ENCODE peak calls at places on chromosomes 5 and 9, in ten cellular contexts. One of them, this sample, is unnamed.
A peak's percentile ranks its signal among the peaks of the same experiment; 100 is the strongest.

GRCh38 chr9:693460-694390 is 147.8 kb upstream of the DMRT1 start:
- DNase-seq in tibial artery: peak; percentile 82
- DNase-seq in tibial nerve: no peak
- DNase-seq in gastrocnemius medialis: peak; percentile 74
- DNase-seq in uterus: peak; percentile 64
- DNase-seq in heart left ventricle: peak; percentile 76
- DNase-seq in BJ: no peak
- DNase-seq in naive thymus-derived CD4-positive, alpha-beta T cell: no peak
- DNase-seq in endodermal cell: peak; percentile 48
- DNase-seq in body of pancreas: peak; percentile 42
- DNase-seq in this sample: no peak

GRCh38 chr5:154198611-154199230 is 8.2 kb downstream of the GALNT10 start:
- DNase-seq in tibial nerve: no peak
- DNase-seq in naive thymus-derived CD4-positive, alpha-beta T cell: no peak
- DNase-seq in heart left ventricle: no peak
- DNase-seq in gastrocnemius medialis: no peak
- DNase-seq in tibial artery: no peak
- DNase-seq in body of pancreas: no peak
- DNase-seq in BJ: peak; percentile 42
- DNase-seq in endodermal cell: peak; percentile 64
- DNase-seq in uterus: no peak
- DNase-seq in this sample: no peak

GRCh38 chr9:33331411-33331891 is 41.1 kb downstream of the NFX1 start:
- DNase-seq in uterus: no peak
- DNase-seq in endodermal cell: no peak
- DNase-seq in tibial nerve: no peak
- DNase-seq in gastrocnemius medialis: no peak
- DNase-seq in body of pancreas: no peak
- DNase-seq in heart left ventricle: no peak
- DNase-seq in tibial artery: no peak
- DNase-seq in naive thymus-derived CD4-positive, alpha-beta T cell: no peak
- DNase-seq in BJ: no peak
- DNase-seq in this sample: no peak

GRCh38 chr5:126877011-126877410 is 100.1 kb downstream of the LMNB1 start:
- DNase-seq in heart left ventricle: no peak
- DNase-seq in gastrocnemius medialis: no peak
- DNase-seq in BJ: no peak
- DNase-seq in endodermal cell: no peak
- DNase-seq in uterus: no peak
- DNase-seq in naive thymus-derived CD4-positive, alpha-beta T cell: no peak
- DNase-seq in tibial nerve: no peak
- DNase-seq in body of pancreas: no peak
- DNase-seq in tibial artery: no peak
- DNase-seq in this sample: no peak

GRCh38 chr5:134825212-134825611 is 20.6 kb upstream of the C5orf24 start:
- DNase-seq in tibial nerve: no peak
- DNase-seq in endodermal cell: no peak
- DNase-seq in naive thymus-derived CD4-positive, alpha-beta T cell: no peak
- DNase-seq in uterus: no peak
- DNase-seq in BJ: no peak
- DNase-seq in heart left ventricle: no peak
- DNase-seq in tibial artery: no peak
- DNase-seq in body of pancreas: no peak
- DNase-seq in gastrocnemius medialis: no peak
- DNase-seq in this sample: no peak

GRCh38 chr5:126093041-126093440 is 330.2 kb upstream of the GRAMD2B start:
- DNase-seq in naive thymus-derived CD4-positive, alpha-beta T cell: no peak
- DNase-seq in gastrocnemius medialis: no peak
- DNase-seq in endodermal cell: no peak
- DNase-seq in tibial nerve: no peak
- DNase-seq in BJ: no peak
- DNase-seq in body of pancreas: no peak
- DNase-seq in tibial artery: no peak
- DNase-seq in heart left ventricle: no peak
- DNase-seq in uterus: no peak
- DNase-seq in this sample: no peak

GRCh38 chr5:136638084-136638483 is 272.7 kb upstream of the TRPC7 start:
- DNase-seq in BJ: no peak
- DNase-seq in uterus: no peak
- DNase-seq in tibial nerve: no peak
- DNase-seq in endodermal cell: no peak
- DNase-seq in heart left ventricle: no peak
- DNase-seq in naive thymus-derived CD4-positive, alpha-beta T cell: no peak
- DNase-seq in gastrocnemius medialis: no peak
- DNase-seq in body of pancreas: no peak
- DNase-seq in tibial artery: no peak
- DNase-seq in this sample: no peak

GRCh38 chr5:57324159-57324558 is 150.3 kb downstream of the GPBP1 start:
- DNase-seq in endodermal cell: no peak
- DNase-seq in tibial artery: no peak
- DNase-seq in body of pancreas: no peak
- DNase-seq in naive thymus-derived CD4-positive, alpha-beta T cell: peak; percentile 2
- DNase-seq in BJ: no peak
- DNase-seq in gastrocnemius medialis: no peak
- DNase-seq in uterus: no peak
- DNase-seq in tibial nerve: no peak
- DNase-seq in heart left ventricle: no peak
- DNase-seq in this sample: no peak

GRCh38 chr9:79868532-79869189 is 296.9 kb downstream of the TLE4 start:
- DNase-seq in naive thymus-derived CD4-positive, alpha-beta T cell: no peak
- DNase-seq in gastrocnemius medialis: no peak
- DNase-seq in BJ: no peak
- DNase-seq in uterus: no peak
- DNase-seq in heart left ventricle: no peak
- DNase-seq in endodermal cell: no peak
- DNase-seq in body of pancreas: no peak
- DNase-seq in tibial nerve: no peak
- DNase-seq in tibial artery: no peak
- DNase-seq in this sample: no peak

GRCh38 chr9:15831384-15831783 is 278.5 kb downstream of the CCDC171 start:
- DNase-seq in endodermal cell: no peak
- DNase-seq in body of pancreas: no peak
- DNase-seq in uterus: no peak
- DNase-seq in gastrocnemius medialis: no peak
- DNase-seq in tibial artery: no peak
- DNase-seq in tibial nerve: no peak
- DNase-seq in BJ: no peak
- DNase-seq in heart left ventricle: no peak
- DNase-seq in naive thymus-derived CD4-positive, alpha-beta T cell: no peak
- DNase-seq in this sample: no peak

DNA sequence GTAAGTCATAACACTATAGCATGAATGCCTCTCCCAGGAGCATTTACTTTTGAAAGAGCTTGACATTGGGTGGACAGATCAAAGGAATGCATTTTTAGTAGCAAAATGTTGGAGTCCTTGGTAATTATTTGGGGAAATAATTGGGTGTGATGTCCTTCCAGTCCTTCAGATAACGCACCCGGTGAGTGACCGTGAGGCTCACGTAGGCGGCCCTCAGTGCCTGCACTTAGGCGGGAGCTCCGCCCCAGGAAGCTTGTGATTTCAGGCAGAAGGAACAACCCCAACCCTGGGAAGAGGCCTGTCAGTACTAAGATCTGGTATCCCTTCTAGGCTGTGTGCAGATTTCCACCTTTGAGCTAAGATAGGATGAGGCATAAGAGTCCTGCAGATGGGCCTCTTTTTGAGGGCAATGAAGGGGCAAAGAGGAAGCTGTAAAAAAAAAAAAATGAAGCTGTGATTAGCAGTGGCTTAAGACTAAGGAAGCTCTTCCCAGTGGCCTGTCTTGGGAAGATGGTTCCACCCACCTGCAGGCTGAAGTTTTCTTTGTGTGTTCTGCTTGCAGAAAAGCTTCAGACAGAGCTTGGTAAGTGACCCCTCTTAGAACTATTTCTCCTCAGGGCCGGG is 14.9 kb downstream of the BTNL9 start:
- DNase-seq in body of pancreas: no peak
- DNase-seq in tibial artery: no peak
- DNase-seq in uterus: no peak
- DNase-seq in naive thymus-derived CD4-positive, alpha-beta T cell: no peak
- DNase-seq in gastrocnemius medialis: no peak
- DNase-seq in tibial nerve: no peak
- DNase-seq in endodermal cell: peak; percentile 40
- DNase-seq in BJ: no peak
- DNase-seq in heart left ventricle: no peak
- DNase-seq in this sample: no peak
- H3K4me3 ChIP-seq in body of pancreas: no peak overlapping the region
- H3K4me3 ChIP-seq in tibial artery: no peak overlapping the region
- H3K4me3 ChIP-seq in uterus: no peak overlapping the region
- H3K4me3 ChIP-seq in naive thymus-derived CD4-positive, alpha-beta T cell: no peak overlapping the region
- H3K4me3 ChIP-seq in gastrocnemius medialis: no peak overlapping the region
- H3K4me3 ChIP-seq in tibial nerve: no peak overlapping the region
- H3K4me3 ChIP-seq in endodermal cell: no peak overlapping the region
- H3K4me3 ChIP-seq in BJ: no peak overlapping the region
- H3K4me3 ChIP-seq in heart left ventricle: peak overlapping the region; percentile 62
- H3K4me3 ChIP-seq in this sample: no peak overlapping the region

GRCh38 chr9:122145462-122145861 is 14.1 kb downstream of the NDUFA8 start:
- DNase-seq in BJ: no peak
- DNase-seq in tibial nerve: no peak
- DNase-seq in naive thymus-derived CD4-positive, alpha-beta T cell: no peak
- DNase-seq in body of pancreas: no peak
- DNase-seq in tibial artery: no peak
- DNase-seq in gastrocnemius medialis: no peak
- DNase-seq in uterus: no peak
- DNase-seq in endodermal cell: no peak
- DNase-seq in heart left ventricle: no peak
- DNase-seq in this sample: no peak

GRCh38 chr9:122151267-122151828 is 8.2 kb downstream of the NDUFA8 start:
- DNase-seq in gastrocnemius medialis: peak; percentile 22
- DNase-seq in BJ: no peak
- DNase-seq in uterus: no peak
- DNase-seq in body of pancreas: no peak
- DNase-seq in tibial nerve: no peak
- DNase-seq in tibial artery: no peak
- DNase-seq in endodermal cell: no peak
- DNase-seq in heart left ventricle: no peak
- DNase-seq in naive thymus-derived CD4-positive, alpha-beta T cell: no peak
- DNase-seq in this sample: no peak
- H3K36me3 ChIP-seq in gastrocnemius medialis: peaks cover 19% of the 10 kb centered on the region
- H3K36me3 ChIP-seq in BJ: peaks cover 5% of the 10 kb centered on the region
- H3K36me3 ChIP-seq in uterus: no peaks in the 10 kb centered on the region
- H3K36me3 ChIP-seq in body of pancreas: peaks cover 7% of the 10 kb centered on the region
- H3K36me3 ChIP-seq in tibial nerve: no peaks in the 10 kb centered on the region
- H3K36me3 ChIP-seq in tibial artery: peaks cover 24% of the 10 kb centered on the region
- H3K36me3 ChIP-seq in endodermal cell: peaks cover 58% of the 10 kb centered on the region
- H3K36me3 ChIP-seq in heart left ventricle: no peaks in the 10 kb centered on the region
- H3K36me3 ChIP-seq in naive thymus-derived CD4-positive, alpha-beta T cell: no peaks in the 10 kb centered on the region
- H3K36me3 ChIP-seq in this sample: peaks cover 18% of the 10 kb centered on the region

DNA sequence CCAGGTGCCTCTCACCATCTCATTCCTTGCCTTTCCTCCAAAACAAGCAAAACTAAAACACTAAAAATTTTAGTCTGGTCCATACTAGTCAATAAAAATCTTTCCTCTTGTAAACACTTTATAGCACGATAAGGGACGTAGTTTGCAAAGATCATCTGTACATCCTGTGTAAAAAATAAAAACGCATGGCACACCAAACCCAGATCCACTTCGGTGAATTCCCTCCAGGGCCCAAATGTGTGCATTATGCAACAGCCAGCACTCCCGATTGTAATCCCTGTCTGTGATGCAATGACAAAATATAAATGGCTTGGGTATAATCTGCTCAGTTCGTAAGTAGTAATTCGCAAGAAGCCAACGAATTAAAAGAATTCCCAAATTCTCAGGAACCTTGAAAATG is 1.4 kb downstream of the FAM169A start:
- DNase-seq in tibial nerve: no peak
- DNase-seq in BJ: no peak
- DNase-seq in uterus: no peak
- DNase-seq in tibial artery: no peak
- DNase-seq in naive thymus-derived CD4-positive, alpha-beta T cell: no peak
- DNase-seq in endodermal cell: no peak
- DNase-seq in heart left ventricle: no peak
- DNase-seq in body of pancreas: no peak
- DNase-seq in gastrocnemius medialis: no peak
- DNase-seq in this sample: no peak
- H3K4me3 ChIP-seq in tibial nerve: no peak overlapping the region
- H3K4me3 ChIP-seq in BJ: no peak overlapping the region
- H3K4me3 ChIP-seq in uterus: no peak overlapping the region
- H3K4me3 ChIP-seq in tibial artery: no peak overlapping the region
- H3K4me3 ChIP-seq in naive thymus-derived CD4-positive, alpha-beta T cell: peak overlapping the region; percentile 69
- H3K4me3 ChIP-seq in endodermal cell: peak overlapping the region; percentile 97
- H3K4me3 ChIP-seq in heart left ventricle: no peak overlapping the region
- H3K4me3 ChIP-seq in body of pancreas: no peak overlapping the region
- H3K4me3 ChIP-seq in gastrocnemius medialis: no peak overlapping the region
- H3K4me3 ChIP-seq in this sample: no peak overlapping the region

GRCh38 chr9:126418608-126419007 is 92.0 kb downstream of the MVB12B start:
- DNase-seq in BJ: no peak
- DNase-seq in body of pancreas: no peak
- DNase-seq in tibial artery: no peak
- DNase-seq in naive thymus-derived CD4-positive, alpha-beta T cell: no peak
- DNase-seq in endodermal cell: no peak
- DNase-seq in heart left ventricle: no peak
- DNase-seq in gastrocnemius medialis: no peak
- DNase-seq in uterus: no peak
- DNase-seq in tibial nerve: no peak
- DNase-seq in this sample: no peak

GRCh38 chr9:126415741-126416370 is 89.2 kb downstream of the MVB12B start:
- DNase-seq in BJ: no peak
- DNase-seq in heart left ventricle: no peak
- DNase-seq in gastrocnemius medialis: no peak
- DNase-seq in tibial nerve: no peak
- DNase-seq in uterus: no peak
- DNase-seq in tibial artery: no peak
- DNase-seq in naive thymus-derived CD4-positive, alpha-beta T cell: no peak
- DNase-seq in endodermal cell: no peak
- DNase-seq in body of pancreas: no peak
- DNase-seq in this sample: no peak

GRCh38 chr9:126419475-126419874 is 92.8 kb downstream of the MVB12B start:
- DNase-seq in endodermal cell: no peak
- DNase-seq in tibial artery: no peak
- DNase-seq in BJ: no peak
- DNase-seq in tibial nerve: no peak
- DNase-seq in body of pancreas: no peak
- DNase-seq in naive thymus-derived CD4-positive, alpha-beta T cell: no peak
- DNase-seq in uterus: no peak
- DNase-seq in heart left ventricle: no peak
- DNase-seq in gastrocnemius medialis: peak; percentile 30
- DNase-seq in this sample: no peak

GRCh38 chr9:126417684-126418083 is 91.1 kb downstream of the MVB12B start:
- DNase-seq in naive thymus-derived CD4-positive, alpha-beta T cell: no peak
- DNase-seq in heart left ventricle: no peak
- DNase-seq in gastrocnemius medialis: no peak
- DNase-seq in tibial artery: no peak
- DNase-seq in uterus: no peak
- DNase-seq in body of pancreas: no peak
- DNase-seq in endodermal cell: no peak
- DNase-seq in tibial nerve: no peak
- DNase-seq in BJ: no peak
- DNase-seq in this sample: no peak

DNA sequence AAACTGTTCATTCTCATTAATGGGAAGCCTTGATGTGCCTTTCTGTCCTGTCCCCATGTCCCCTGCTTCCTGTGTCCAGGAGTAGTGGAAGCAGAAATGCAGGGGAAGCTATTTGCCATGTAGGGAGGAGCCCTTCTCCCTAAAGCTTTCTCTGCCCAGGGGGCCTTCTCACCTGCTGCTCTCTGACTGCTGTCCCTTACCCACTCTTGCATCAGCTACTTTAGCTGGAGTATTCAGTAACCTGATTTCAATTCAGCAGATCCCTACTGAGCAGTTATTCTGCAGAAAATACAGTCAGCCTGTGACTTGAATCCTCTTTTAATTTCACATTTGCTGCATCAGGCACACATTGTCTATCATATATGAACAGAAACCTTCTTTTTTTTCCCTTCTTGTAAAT is 90.4 kb downstream of the MVB12B start:
- DNase-seq in gastrocnemius medialis: no peak
- DNase-seq in BJ: no peak
- DNase-seq in body of pancreas: no peak
- DNase-seq in naive thymus-derived CD4-positive, alpha-beta T cell: no peak
- DNase-seq in endodermal cell: no peak
- DNase-seq in tibial artery: no peak
- DNase-seq in heart left ventricle: no peak
- DNase-seq in uterus: no peak
- DNase-seq in tibial nerve: no peak
- DNase-seq in this sample: no peak
- H3K36me3 ChIP-seq in gastrocnemius medialis: peaks cover 4% of the 10 kb centered on the region
- H3K36me3 ChIP-seq in BJ: no peaks in the 10 kb centered on the region
- H3K36me3 ChIP-seq in body of pancreas: no peaks in the 10 kb centered on the region
- H3K36me3 ChIP-seq in naive thymus-derived CD4-positive, alpha-beta T cell: no peaks in the 10 kb centered on the region
- H3K36me3 ChIP-seq in endodermal cell: no peaks in the 10 kb centered on the region
- H3K36me3 ChIP-seq in tibial artery: peaks cover 5% of the 10 kb centered on the region
- H3K36me3 ChIP-seq in heart left ventricle: no peaks in the 10 kb centered on the region
- H3K36me3 ChIP-seq in uterus: no peaks in the 10 kb centered on the region
- H3K36me3 ChIP-seq in tibial nerve: no peaks in the 10 kb centered on the region
- H3K36me3 ChIP-seq in this sample: no peaks in the 10 kb centered on the region

This sample was measured in BE2C.